ENCODE peak calls at places on chromosomes 4 and X, in six cellular contexts. O is endothelial cell of umbilical vein, P is NB4, J is thoracic aorta, Z is left ventricle myocardium inferior, B is HFF-Myc. G is an unnamed sample.

GRCh38 chr4:101331017-101331416 is 16.3 kb downstream of the PPP3CA start:
- DNase-seq in O (peak; percentile 7), P (no peak), J (no peak), Z (no peak), B (no peak), G (no peak)

GRCh38 chr4:148376151-148376550 is 66.1 kb downstream of the NR3C2 start:
- DNase-seq in O (peak; percentile 91), P (no peak), J (no peak), Z (no peak), B (peak; percentile 2), G (no peak)

GRCh38 chr4:60482921-60483351 is 717.2 kb upstream of the ADGRL3 start:
- DNase-seq in O (no peak), P (no peak), J (no peak), Z (no peak), B (no peak), G (no peak)

GRCh38 chr4:18075823-18076433 is 54.4 kb upstream of the LCORL start:
- DNase-seq in O (peak; percentile 47), P (peak; percentile 74), J (no peak), Z (peak; percentile 16), B (no peak), G (no peak)

GRCh38 chr4:1179089-1179441 is 6.7 kb upstream of the SPON2 start:
- DNase-seq in O (no peak), P (no peak), J (no peak), Z (no peak), B (no peak), G (peak; percentile 79)

GRCh38 chr4:3073158-3074077 is 920 bp downstream of the HTT-AS start:
- DNase-seq in O (no peak), P (peak; percentile 22), J (no peak), Z (peak; percentile 23), B (peak; percentile 29), G (no peak)

GRCh38 chrX:110588164-110588563 is 207.5 kb downstream of the CHRDL1 start:
- DNase-seq in O (no peak), P (no peak), J (no peak), Z (no peak), B (no peak), G (no peak)

GRCh38 chr4:25878676-25879075 is 15.9 kb upstream of the SEL1L3 start:
- DNase-seq in O (no peak), P (peak; percentile 43), J (no peak), Z (no peak), B (no peak), G (no peak)

GRCh38 chr4:125639182-125639621 is 324.4 kb downstream of the FAT4 start:
- DNase-seq in O (no peak), P (no peak), J (no peak), Z (peak; percentile 21), B (no peak), G (no peak)

GRCh38 chr4:169256101-169256612 is 14.6 kb downstream of the SH3RF1 start:
- DNase-seq in O (no peak), P (no peak), J (no peak), Z (no peak), B (no peak), G (no peak)

GRCh38 chr4:185565696-185566095 is 30.4 kb upstream of the PDLIM3 start:
- DNase-seq in O (no peak), P (no peak), J (no peak), Z (no peak), B (no peak), G (no peak)

GRCh38 chrX:9825966-9826365 is 39.7 kb downstream of the SHROOM2 start:
- DNase-seq in O (no peak), P (no peak), J (no peak), Z (no peak), B (no peak), G (no peak)

GRCh38 chr4:33104190-33104773 is 2384.1 kb downstream of the PCDH7 start:
- DNase-seq in O (no peak), P (no peak), J (no peak), Z (no peak), B (no peak), G (no peak)

GRCh38 chrX:48045410-48046311 is 25.8 kb downstream of the ZNF630 start:
- DNase-seq in O (peak; percentile 43), P (no peak), J (no peak), Z (peak; percentile 50), B (peak; percentile 4), G (no peak)

GRCh38 chrX:68826113-68826980 is 2.5 kb upstream of the EFNB1 start:
- DNase-seq in O (no peak), P (no peak), J (no peak), Z (no peak), B (no peak), G (no peak)

GRCh38 chrX:48522291-48522690 is 683 bp downstream of the EBP start:
- DNase-seq in O (no peak), P (no peak), J (no peak), Z (no peak), B (no peak), G (no peak)

GRCh38 chr4:64430933-64431332 is 21.7 kb upstream of the TECRL start:
- DNase-seq in O (no peak), P (no peak), J (no peak), Z (no peak), B (no peak), G (no peak)

GRCh38 chrX:136457303-136457917 is 30.3 kb upstream of the BRS3 start:
- DNase-seq in O (no peak), P (peak; percentile 32), J (no peak), Z (no peak), B (no peak), G (no peak)

GRCh38 chr4:12902735-12903134 is 581.4 kb downstream of the RAB28 start:
- DNase-seq in O (no peak), P (no peak), J (no peak), Z (no peak), B (no peak), G (no peak)

GRCh38 chr4:162499478-162499877 is 335.7 kb upstream of the FSTL5 start:
- DNase-seq in O (no peak), P (no peak), J (no peak), Z (no peak), B (no peak), G (no peak)
- TF ChIP-seq CTCF in O (peak; percentile 17), P (no peak), J (no peak), Z (peak; percentile 38), B (no peak), G (no peak)

GRCh38 chr4:184470785-184471110 is 3.6 kb downstream of the IRF2 start:
- DNase-seq in O (no peak), P (no peak), J (no peak), Z (no peak), B (no peak), G (no peak)
- H3K4me3 ChIP-seq in O (no peak overlapping the region), P (no peak overlapping the region), J (no peak overlapping the region), Z (no peak overlapping the region), B (no peak overlapping the region), G (no peak overlapping the region)

GRCh38 chrX:105969487-105969886 is 69.0 kb downstream of the SERPINA7 start:
- DNase-seq in O (no peak), P (no peak), J (no peak), Z (no peak), B (no peak), G (no peak)

GRCh38 chrX:105973387-105973739 is 65.2 kb downstream of the SERPINA7 start:
- DNase-seq in O (no peak), P (no peak), J (no peak), Z (no peak), B (no peak), G (no peak)

GRCh38 chrX:105972690-105973386 is 65.7 kb downstream of the SERPINA7 start:
- DNase-seq in O (no peak), P (no peak), J (no peak), Z (no peak), B (no peak), G (no peak)

GRCh38 chrX:105975382-105975781 is 63.1 kb downstream of the SERPINA7 start:
- DNase-seq in O (no peak), P (peak; percentile 5), J (no peak), Z (no peak), B (no peak), G (no peak)
- TF ChIP-seq CTCF in O (no peak), P (no peak), J (no peak), Z (peak; percentile 34), B (no peak), G (no peak)

GRCh38 chr4:39353478-39354177 is 12.5 kb downstream of the RFC1 start:
- DNase-seq in O (peak; percentile 83), P (peak; percentile 90), J (no peak), Z (no peak), B (peak; percentile 29), G (no peak)
- H3K4me3 ChIP-seq in O (peak overlapping the region; percentile 19), P (peak overlapping the region; percentile 27), J (peak overlapping the region; percentile 52), Z (peak overlapping the region; percentile 56), B (peak overlapping the region; percentile 30), G (peak overlapping the region; percentile 36)

DNA sequence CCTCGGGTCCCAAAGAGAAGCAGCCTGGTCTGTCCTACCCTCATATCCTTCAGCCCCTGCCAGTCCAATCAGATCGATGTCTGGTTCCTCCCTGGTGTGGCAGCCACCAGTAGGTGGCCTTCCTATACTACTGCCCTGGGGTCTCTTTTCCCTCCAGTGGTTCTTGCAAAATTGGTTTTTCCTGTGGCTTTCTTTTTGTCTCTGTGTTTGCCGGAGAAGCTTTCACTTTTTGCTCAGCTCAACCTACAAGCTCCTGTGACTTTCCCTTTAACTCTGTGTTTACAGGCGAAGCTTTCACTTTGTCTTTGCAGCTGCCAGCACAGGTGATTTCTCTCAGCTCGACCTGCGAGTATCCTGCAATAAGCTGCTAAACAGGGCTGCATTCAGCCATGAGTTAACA is 46.8 kb downstream of the UGT2A3 start:
- DNase-seq in O (no peak), P (peak; percentile 27), J (no peak), Z (no peak), B (no peak), G (no peak)
- TF ChIP-seq CTCF in O (no peak), P (peak; percentile 21), J (no peak), Z (no peak), B (no peak), G (no peak)

GRCh38 chr4:119304431-119304830 is 17.5 kb downstream of the FABP2 start:
- DNase-seq in O (no peak), P (no peak), J (no peak), Z (no peak), B (no peak), G (no peak)
- H3K4me3 ChIP-seq in O (no peak overlapping the region), P (no peak overlapping the region), J (no peak overlapping the region), Z (no peak overlapping the region), B (no peak overlapping the region), G (no peak overlapping the region)

DNA sequence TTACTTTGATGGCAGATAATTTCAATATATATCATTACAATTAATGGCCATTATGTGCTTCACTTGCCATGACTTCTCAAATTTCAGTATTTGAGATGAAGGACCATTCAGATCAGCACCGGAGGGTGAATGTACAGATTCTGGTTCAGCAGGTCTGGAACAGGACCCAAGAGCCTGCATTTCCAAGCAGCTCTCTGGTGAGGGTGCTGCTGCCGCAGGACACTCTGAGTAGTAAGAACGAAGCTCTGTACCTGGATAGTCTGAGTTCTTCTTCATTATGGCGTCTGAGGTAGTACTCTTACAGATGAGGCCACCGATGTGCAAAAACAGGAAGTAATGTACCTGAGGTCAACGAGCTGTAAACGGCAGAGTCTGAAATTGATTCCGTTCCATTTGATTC is 228.2 kb downstream of the FBXW7 start:
- DNase-seq in O (no peak), P (no peak), J (no peak), Z (no peak), B (no peak), G (no peak)
- TF ChIP-seq CTCF in O (no peak), P (no peak), J (no peak), Z (no peak), B (no peak), G (no peak)

G was measured in gastrocnemius medialis.